ENCODE peak calls at places on chromosomes 3 and 15, in seven cellular contexts. C is upper lobe of left lung; V is mesenchymal stem cell; I is kidney glomerular epithelial cell; X is Right ventricle myocardium inferior; J is thoracic aorta; K is stimulated activated CD8-positive, alpha-beta memory T cell treated with anti-CD3 and anti-CD28 coated beads, Interleukin-2, amount 100 ng/mL, for 1 hour. T is an unnamed sample.

GRCh38 chr15:77409259-77410156 is 10.4 kb downstream of the PEAK1 start:
- DNase-seq in C (no peak), V (peak; percentile 18), I (no peak), X (no peak), J (no peak), K (no peak), T (no peak)

GRCh38 chr3:89107461-89108035 is at the start of gene EPHA3:
- DNase-seq in C (peak; percentile 67), V (peak; percentile 63), I (peak; percentile 65), X (peak; percentile 81), J (no peak), K (no peak), T (peak; percentile 92)

GRCh38 chr3:94896994-94897393 is 834.1 kb downstream of the NSUN3 start:
- DNase-seq in C (no peak), V (no peak), I (no peak), X (no peak), J (no peak), K (no peak), T (no peak)

GRCh38 chr15:74314897-74315438 is 52.5 kb downstream of the CYP11A1 start:
- DNase-seq in C (peak; percentile 39), V (no peak), I (no peak), X (peak; percentile 68), J (no peak), K (no peak), T (no peak)

GRCh38 chr3:63595221-63595620 is 57.3 kb upstream of the SNTN start:
- DNase-seq in C (no peak), V (no peak), I (no peak), X (no peak), J (no peak), K (no peak), T (no peak)

GRCh38 chr15:56098230-56098899 is 105.0 kb upstream of the NEDD4 start:
- DNase-seq in C (no peak), V (peak; percentile 6), I (no peak), X (no peak), J (no peak), K (no peak), T (no peak)

GRCh38 chr3:101292027-101292426 is 28.3 kb downstream of the IMPG2 start:
- DNase-seq in C (no peak), V (no peak), I (peak; percentile 23), X (no peak), J (no peak), K (no peak), T (no peak)

GRCh38 chr3:102163039-102163817 is 271.6 kb upstream of the ZPLD1 start:
- DNase-seq in C (no peak), V (peak; percentile 83), I (peak; percentile 91), X (peak; percentile 66), J (no peak), K (no peak), T (no peak)

T was measured in HAP-1.